ENCODE peak calls at places on chromosomes 12 and 14, in seven cellular contexts. F is AG09309, Q is lower lobe of right lung, W is upper lobe of left lung, I is neural progenitor cell, V is ovary, N is omental fat pad. R is an unnamed sample.

GRCh38 chr12:21451529-21451928 is 14.1 kb downstream of the PYROXD1 start:
- DNase-seq in V (no peak), F (no peak), N (no peak), I (no peak), W (no peak), Q (no peak), R (no peak)

GRCh38 chr12:25884024-25884919 is 74.2 kb upstream of the RASSF8 start:
- DNase-seq in I (no peak), Q (no peak), W (no peak), V (no peak), F (no peak), N (no peak), R (no peak)

GRCh38 chr12:47797432-47797831 is 22.3 kb downstream of the HDAC7 start:
- DNase-seq in W (no peak), N (no peak), V (no peak), I (peak), F (no peak), Q (no peak), R (no peak)

GRCh38 chr14:45698462-45699134 is 445.6 kb upstream of the MIS18BP1 start:
- DNase-seq in F (no peak), I (no peak), V (no peak), W (peak), N (no peak), Q (no peak), R (no peak)

GRCh38 chr12:78210894-78211302 is 380.2 kb downstream of the NAV3 start:
- DNase-seq in F (peak), Q (no peak), W (peak), N (no peak), V (no peak), I (no peak), R (no peak)

GRCh38 chr12:108495054-108495453 is 20.0 kb upstream of the FICD start:
- DNase-seq in N (no peak), Q (no peak), F (no peak), V (no peak), I (peak), W (no peak), R (no peak)

GRCh38 chr12:93318720-93319522 is 58.8 kb upstream of the NUDT4 start:
- DNase-seq in F (no peak), I (peak), V (no peak), Q (no peak), N (no peak), W (no peak), R (no peak)

GRCh38 chr12:30440826-30441602 is 254.7 kb downstream of the IPO8 start:
- DNase-seq in I (peak), W (no peak), N (no peak), V (no peak), Q (no peak), F (no peak), R (no peak)

GRCh38 chr12:50841654-50842531 is 833 bp upstream of the TMPRSS12 start:
- DNase-seq in V (no peak), Q (no peak), N (no peak), I (no peak), W (no peak), F (no peak), R (no peak)

GRCh38 chr14:47391105-47391504 is 284.3 kb downstream of the MDGA2 start:
- DNase-seq in I (no peak), F (no peak), Q (no peak), N (no peak), W (no peak), V (no peak), R (no peak)

GRCh38 chr12:2360630-2361170 is 307.9 kb downstream of the CACNA1C start:
- DNase-seq in Q (no peak), V (no peak), F (no peak), I (no peak), N (no peak), W (no peak), R (no peak)
- TF ChIP-seq CTCF in Q (peak), V (no peak), F (peak), I (peak), N (no peak), W (no peak), R (peak)

GRCh38 chr12:75883241-75883640 is 148.3 kb downstream of the PHLDA1 start:
- DNase-seq in V (no peak), F (no peak), I (no peak), W (no peak), N (no peak), Q (no peak), R (no peak)
- TF ChIP-seq CTCF in V (no peak), F (no peak), I (no peak), W (no peak), N (no peak), Q (no peak), R (no peak)

GRCh38 chr12:2382391-2383155 is 329.8 kb downstream of the CACNA1C start:
- DNase-seq in W (no peak), I (no peak), V (no peak), N (no peak), F (no peak), Q (no peak), R (no peak)
- TF ChIP-seq CTCF in W (no peak), I (no peak), V (no peak), N (no peak), F (no peak), Q (no peak), R (no peak)

GRCh38 chr14:81625343-81625742 is 91.7 kb upstream of the SEL1L start:
- DNase-seq in Q (no peak), I (peak), N (no peak), W (no peak), F (no peak), V (no peak), R (no peak)
- TF ChIP-seq CTCF in Q (peak), I (peak), N (no peak), W (no peak), F (no peak), V (peak), R (no peak)

GRCh38 chr12:32651151-32651955 is 27.7 kb upstream of the DNM1L start:
- DNase-seq in N (no peak), I (no peak), Q (no peak), F (no peak), V (no peak), W (no peak), R (no peak)

GRCh38 chr12:32644455-32644854 is 34.6 kb upstream of the DNM1L start:
- DNase-seq in Q (no peak), F (no peak), N (no peak), V (no peak), W (no peak), I (no peak), R (no peak)

GRCh38 chr12:32651956-32652210 is 27.2 kb upstream of the DNM1L start:
- DNase-seq in I (no peak), N (no peak), F (no peak), Q (no peak), W (no peak), V (no peak), R (no peak)

GRCh38 chr12:32650508-32650907 is 28.6 kb upstream of the DNM1L start:
- DNase-seq in I (no peak), V (no peak), N (no peak), Q (no peak), W (no peak), F (no peak), R (no peak)

DNA sequence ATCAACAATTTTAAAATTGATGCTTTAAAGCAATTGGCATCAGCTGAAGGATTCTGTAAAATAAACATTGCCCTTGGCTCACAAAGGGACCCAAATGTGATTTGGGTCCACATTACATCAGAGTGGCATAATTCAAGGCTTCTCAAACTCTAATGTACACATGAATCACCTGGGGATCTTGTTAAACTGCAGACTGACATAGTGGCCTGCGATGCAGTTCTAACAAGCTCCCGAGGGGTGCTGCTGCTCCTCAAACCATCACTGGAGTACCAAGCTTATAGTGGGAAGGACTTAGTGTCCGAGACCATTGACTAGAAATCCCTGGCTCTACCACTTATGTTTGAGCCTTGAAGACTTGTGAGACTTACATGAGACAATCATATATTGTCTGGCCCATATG is 31.8 kb upstream of the DNM1L start:
- DNase-seq in Q (no peak), N (no peak), V (no peak), I (no peak), W (no peak), F (no peak), R (no peak)
- TF ChIP-seq CTCF in Q (no peak), N (no peak), V (no peak), I (no peak), W (no peak), F (no peak), R (no peak)

R was measured in mesothelial cell of epicardium.